ENCODE peak calls at places on chromosomes 6 and 20, in ten cellular contexts. One of them, this sample, is unnamed.

GRCh38 chr20:58084966-58085365 is 143.5 kb downstream of the ANKRD60 start:
- DNase-seq in B cell: no peak
- DNase-seq in ascending aorta: peak; percentile 15
- DNase-seq in cardiac fibroblast: no peak
- DNase-seq in GM10248: no peak
- DNase-seq in glutamatergic neuron: no peak
- DNase-seq in fibroblast of mammary gland: no peak
- DNase-seq in fibroblast of pulmonary artery: no peak
- DNase-seq in ovary: no peak
- DNase-seq in HepG2: no peak
- DNase-seq in this sample: no peak

GRCh38 chr6:112502348-112503130 is 155.4 kb downstream of the RFPL4B start:
- DNase-seq in B cell: no peak
- DNase-seq in ascending aorta: no peak
- DNase-seq in cardiac fibroblast: peak; percentile 28
- DNase-seq in GM10248: no peak
- DNase-seq in glutamatergic neuron: no peak
- DNase-seq in fibroblast of mammary gland: peak; percentile 26
- DNase-seq in fibroblast of pulmonary artery: peak; percentile 29
- DNase-seq in ovary: no peak
- DNase-seq in HepG2: no peak
- DNase-seq in this sample: no peak

GRCh38 chr20:15900443-15900842 is 672.8 kb downstream of the KIF16B start:
- DNase-seq in B cell: no peak
- DNase-seq in ascending aorta: no peak
- DNase-seq in cardiac fibroblast: no peak
- DNase-seq in GM10248: no peak
- DNase-seq in glutamatergic neuron: no peak
- DNase-seq in fibroblast of mammary gland: peak; percentile 5
- DNase-seq in fibroblast of pulmonary artery: no peak
- DNase-seq in ovary: no peak
- DNase-seq in HepG2: no peak
- DNase-seq in this sample: no peak

GRCh38 chr20:7606941-7607340 is 333.3 kb downstream of the HAO1 start:
- DNase-seq in B cell: no peak
- DNase-seq in ascending aorta: no peak
- DNase-seq in cardiac fibroblast: no peak
- DNase-seq in GM10248: no peak
- DNase-seq in glutamatergic neuron: no peak
- DNase-seq in fibroblast of mammary gland: no peak
- DNase-seq in fibroblast of pulmonary artery: no peak
- DNase-seq in ovary: no peak
- DNase-seq in HepG2: no peak
- DNase-seq in this sample: no peak

GRCh38 chr6:137779982-137780381 is 87.1 kb upstream of the TNFAIP3 start:
- DNase-seq in B cell: no peak
- DNase-seq in ascending aorta: no peak
- DNase-seq in cardiac fibroblast: no peak
- DNase-seq in GM10248: no peak
- DNase-seq in glutamatergic neuron: no peak
- DNase-seq in fibroblast of mammary gland: no peak
- DNase-seq in fibroblast of pulmonary artery: no peak
- DNase-seq in ovary: no peak
- DNase-seq in HepG2: no peak
- DNase-seq in this sample: no peak

GRCh38 chr6:135505648-135506047 is 8.1 kb upstream of the AHI1 start:
- DNase-seq in B cell: no peak
- DNase-seq in ascending aorta: no peak
- DNase-seq in cardiac fibroblast: no peak
- DNase-seq in GM10248: no peak
- DNase-seq in glutamatergic neuron: no peak
- DNase-seq in fibroblast of mammary gland: no peak
- DNase-seq in fibroblast of pulmonary artery: no peak
- DNase-seq in ovary: no peak
- DNase-seq in HepG2: no peak
- DNase-seq in this sample: no peak

GRCh38 chr6:34462561-34462971 is 3.3 kb upstream of the PACSIN1 start:
- DNase-seq in B cell: no peak
- DNase-seq in ascending aorta: no peak
- DNase-seq in cardiac fibroblast: peak; percentile 33
- DNase-seq in GM10248: no peak
- DNase-seq in glutamatergic neuron: peak; percentile 54
- DNase-seq in fibroblast of mammary gland: peak; percentile 12
- DNase-seq in fibroblast of pulmonary artery: peak; percentile 9
- DNase-seq in ovary: no peak
- DNase-seq in HepG2: peak; percentile 36
- DNase-seq in this sample: no peak

GRCh38 chr6:12476484-12476883 is 186.3 kb downstream of the EDN1 start:
- DNase-seq in B cell: no peak
- DNase-seq in ascending aorta: no peak
- DNase-seq in cardiac fibroblast: peak; percentile 25
- DNase-seq in GM10248: no peak
- DNase-seq in glutamatergic neuron: no peak
- DNase-seq in fibroblast of mammary gland: peak; percentile 14
- DNase-seq in fibroblast of pulmonary artery: no peak
- DNase-seq in ovary: no peak
- DNase-seq in HepG2: no peak
- DNase-seq in this sample: no peak

DNA sequence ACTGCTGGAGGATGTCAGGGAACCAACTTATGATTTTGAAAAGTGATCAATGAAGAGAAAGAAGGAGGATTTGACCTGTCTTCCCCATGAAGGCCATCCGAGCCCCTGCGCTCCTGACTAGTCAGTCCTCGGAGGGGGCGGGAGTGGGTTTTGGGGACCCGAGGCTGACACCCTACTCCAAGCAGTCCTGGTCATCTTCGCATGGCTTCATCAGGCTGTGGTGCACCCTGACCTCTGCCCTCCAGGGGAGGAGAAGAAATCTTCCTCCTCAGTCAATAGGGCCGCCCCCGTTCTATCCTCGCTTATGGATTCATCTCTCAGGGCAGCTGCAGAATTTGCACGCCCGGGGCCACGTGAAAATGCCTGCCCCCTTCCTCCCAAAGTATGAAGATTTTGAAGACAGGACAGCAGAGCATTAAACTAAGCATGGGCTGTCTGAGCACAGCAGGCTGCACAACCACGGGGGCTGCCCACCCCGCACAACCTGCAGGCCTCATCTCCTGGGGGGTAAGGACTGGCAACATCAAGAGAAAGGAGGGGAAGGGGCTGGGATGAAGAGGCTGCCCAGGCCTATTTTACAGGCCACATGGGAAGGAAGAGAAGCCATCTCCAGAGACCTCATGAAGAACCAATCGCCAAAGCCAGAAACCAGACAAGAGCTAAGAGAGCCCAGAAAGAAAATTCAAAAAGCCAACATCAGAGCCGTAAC is 138.1 kb upstream of the PHACTR3 start:
- DNase-seq in B cell: no peak
- DNase-seq in ascending aorta: no peak
- DNase-seq in cardiac fibroblast: no peak
- DNase-seq in GM10248: no peak
- DNase-seq in glutamatergic neuron: no peak
- DNase-seq in fibroblast of mammary gland: no peak
- DNase-seq in fibroblast of pulmonary artery: no peak
- DNase-seq in ovary: no peak
- DNase-seq in HepG2: no peak
- DNase-seq in this sample: no peak
- TF ChIP-seq CTCF in B cell: no peak
- TF ChIP-seq CTCF in ascending aorta: no peak
- TF ChIP-seq CTCF in cardiac fibroblast: no peak
- TF ChIP-seq CTCF in GM10248: no peak
- TF ChIP-seq CTCF in glutamatergic neuron: no peak
- TF ChIP-seq CTCF in fibroblast of mammary gland: no peak
- TF ChIP-seq CTCF in fibroblast of pulmonary artery: no peak
- TF ChIP-seq CTCF in ovary: no peak
- TF ChIP-seq CTCF in HepG2: no peak
- TF ChIP-seq CTCF in this sample: no peak

DNA sequence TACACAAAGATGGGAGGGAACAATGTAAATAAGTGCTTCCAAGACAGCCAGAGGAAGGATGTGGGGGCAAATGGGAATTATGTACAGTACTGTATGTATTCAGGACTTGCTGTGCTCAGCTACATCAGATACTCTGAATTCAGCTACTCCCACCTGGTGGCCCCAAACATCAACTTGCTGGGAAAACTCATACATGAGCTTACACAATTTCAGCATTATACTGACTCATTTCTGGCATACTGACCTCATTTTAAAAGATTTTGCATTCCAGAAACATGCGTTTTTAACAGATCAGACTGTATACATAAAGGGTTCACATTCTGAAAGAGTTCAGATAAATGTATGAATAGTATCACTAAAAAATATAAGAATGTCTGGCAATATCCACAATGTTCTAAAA is 59.7 kb downstream of the GPX5 start:
- DNase-seq in B cell: no peak
- DNase-seq in ascending aorta: no peak
- DNase-seq in cardiac fibroblast: peak; percentile 51
- DNase-seq in GM10248: no peak
- DNase-seq in glutamatergic neuron: no peak
- DNase-seq in fibroblast of mammary gland: peak; percentile 78
- DNase-seq in fibroblast of pulmonary artery: peak; percentile 85
- DNase-seq in ovary: no peak
- DNase-seq in HepG2: peak; percentile 55
- DNase-seq in this sample: no peak
- TF ChIP-seq CTCF in B cell: no peak
- TF ChIP-seq CTCF in ascending aorta: no peak
- TF ChIP-seq CTCF in cardiac fibroblast: peak; percentile 29
- TF ChIP-seq CTCF in GM10248: no peak
- TF ChIP-seq CTCF in glutamatergic neuron: no peak
- TF ChIP-seq CTCF in fibroblast of mammary gland: peak; percentile 30
- TF ChIP-seq CTCF in fibroblast of pulmonary artery: peak; percentile 40
- TF ChIP-seq CTCF in ovary: no peak
- TF ChIP-seq CTCF in HepG2: peak; percentile 53
- TF ChIP-seq CTCF in this sample: no peak

DNA sequence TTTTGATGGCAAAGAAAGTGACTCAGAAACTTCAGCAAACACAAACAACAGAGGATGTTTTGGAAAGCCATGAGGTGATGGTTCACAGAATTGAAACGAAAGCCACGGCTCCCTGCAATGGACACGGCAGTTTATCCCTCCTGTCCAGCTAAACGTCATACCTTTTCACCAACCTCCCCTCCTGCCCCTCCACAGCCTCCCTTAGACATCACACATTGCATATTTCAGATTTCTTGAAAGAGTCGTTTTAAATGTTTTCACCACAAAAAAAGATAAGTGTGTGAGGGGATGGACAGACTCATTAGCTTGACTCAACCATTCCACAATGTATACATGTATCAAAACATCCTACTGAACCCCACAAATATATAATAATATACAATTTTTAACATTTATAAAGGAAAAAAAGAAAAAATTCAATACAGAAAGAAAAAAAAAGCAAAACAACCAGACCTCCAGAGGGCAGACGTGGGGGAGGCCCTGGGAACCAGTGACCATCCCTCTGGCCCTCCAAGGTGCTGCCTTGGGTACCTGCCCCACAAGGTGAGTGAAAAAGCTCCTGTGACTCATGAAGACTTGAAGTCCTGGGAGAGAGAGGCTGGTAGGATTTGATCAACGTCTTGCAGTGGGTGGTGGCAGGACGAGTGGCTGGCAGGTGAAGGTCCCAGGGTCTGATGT is 117.2 kb upstream of the THBS2 start:
- DNase-seq in B cell: no peak
- DNase-seq in ascending aorta: no peak
- DNase-seq in cardiac fibroblast: no peak
- DNase-seq in GM10248: no peak
- DNase-seq in glutamatergic neuron: no peak
- DNase-seq in fibroblast of mammary gland: no peak
- DNase-seq in fibroblast of pulmonary artery: peak; percentile 10
- DNase-seq in ovary: no peak
- DNase-seq in HepG2: no peak
- DNase-seq in this sample: no peak
- TF ChIP-seq CTCF in B cell: no peak
- TF ChIP-seq CTCF in ascending aorta: no peak
- TF ChIP-seq CTCF in cardiac fibroblast: no peak
- TF ChIP-seq CTCF in GM10248: no peak
- TF ChIP-seq CTCF in glutamatergic neuron: no peak
- TF ChIP-seq CTCF in fibroblast of mammary gland: no peak
- TF ChIP-seq CTCF in fibroblast of pulmonary artery: no peak
- TF ChIP-seq CTCF in ovary: no peak
- TF ChIP-seq CTCF in HepG2: no peak
- TF ChIP-seq CTCF in this sample: no peak

GRCh38 chr6:37365791-37366190 is 12.0 kb downstream of the RNF8 start:
- DNase-seq in B cell: no peak
- DNase-seq in ascending aorta: no peak
- DNase-seq in cardiac fibroblast: peak; percentile 72
- DNase-seq in GM10248: no peak
- DNase-seq in glutamatergic neuron: no peak
- DNase-seq in fibroblast of mammary gland: peak; percentile 33
- DNase-seq in fibroblast of pulmonary artery: peak; percentile 71
- DNase-seq in ovary: no peak
- DNase-seq in HepG2: peak; percentile 42
- DNase-seq in this sample: no peak
- TF ChIP-seq CTCF in B cell: no peak
- TF ChIP-seq CTCF in ascending aorta: peak; percentile 58
- TF ChIP-seq CTCF in cardiac fibroblast: peak; percentile 33
- TF ChIP-seq CTCF in GM10248: peak; percentile 16
- TF ChIP-seq CTCF in glutamatergic neuron: no peak
- TF ChIP-seq CTCF in fibroblast of mammary gland: peak; percentile 22
- TF ChIP-seq CTCF in fibroblast of pulmonary artery: peak; percentile 41
- TF ChIP-seq CTCF in ovary: no peak
- TF ChIP-seq CTCF in HepG2: peak; percentile 55
- TF ChIP-seq CTCF in this sample: no peak

DNA sequence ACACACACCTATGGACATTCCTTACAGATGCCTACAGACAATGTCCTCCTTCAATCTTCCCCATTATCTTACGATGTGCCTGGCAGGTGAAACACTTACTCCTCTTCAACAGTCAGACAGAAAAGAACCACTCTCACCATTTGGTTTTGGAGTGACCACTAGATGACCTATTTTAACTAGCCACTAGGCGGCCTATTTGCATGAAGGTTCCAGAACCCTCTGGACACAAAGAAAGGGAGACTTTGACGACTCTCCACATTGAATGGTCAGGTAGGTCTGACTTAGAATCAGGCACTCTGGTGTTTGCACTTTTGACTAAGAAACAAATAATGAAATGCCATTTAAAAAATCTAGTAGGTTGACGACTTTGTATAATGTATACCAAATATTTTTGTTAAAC is 42.0 kb downstream of the PNLDC1 start:
- DNase-seq in B cell: no peak
- DNase-seq in ascending aorta: no peak
- DNase-seq in cardiac fibroblast: peak; percentile 22
- DNase-seq in GM10248: no peak
- DNase-seq in glutamatergic neuron: no peak
- DNase-seq in fibroblast of mammary gland: peak; percentile 22
- DNase-seq in fibroblast of pulmonary artery: peak; percentile 25
- DNase-seq in ovary: no peak
- DNase-seq in HepG2: peak; percentile 51
- DNase-seq in this sample: no peak
- TF ChIP-seq CTCF in B cell: no peak
- TF ChIP-seq CTCF in ascending aorta: no peak
- TF ChIP-seq CTCF in cardiac fibroblast: peak; percentile 53
- TF ChIP-seq CTCF in GM10248: no peak
- TF ChIP-seq CTCF in glutamatergic neuron: peak; percentile 45
- TF ChIP-seq CTCF in fibroblast of mammary gland: peak; percentile 49
- TF ChIP-seq CTCF in fibroblast of pulmonary artery: peak; percentile 51
- TF ChIP-seq CTCF in ovary: no peak
- TF ChIP-seq CTCF in HepG2: peak; percentile 48
- TF ChIP-seq CTCF in this sample: no peak

GRCh38 chr20:760751-761417 is 7.4 kb downstream of the SLC52A3 start:
- DNase-seq in B cell: no peak
- DNase-seq in ascending aorta: no peak
- DNase-seq in cardiac fibroblast: peak; percentile 18
- DNase-seq in GM10248: peak; percentile 75
- DNase-seq in glutamatergic neuron: peak; percentile 74
- DNase-seq in fibroblast of mammary gland: peak; percentile 13
- DNase-seq in fibroblast of pulmonary artery: peak; percentile 17
- DNase-seq in ovary: no peak
- DNase-seq in HepG2: peak; percentile 52
- DNase-seq in this sample: no peak
- TF ChIP-seq CTCF in B cell: peak; percentile 69
- TF ChIP-seq CTCF in ascending aorta: peak; percentile 30
- TF ChIP-seq CTCF in cardiac fibroblast: peak; percentile 83
- TF ChIP-seq CTCF in GM10248: peak; percentile 82
- TF ChIP-seq CTCF in glutamatergic neuron: peak; percentile 99
- TF ChIP-seq CTCF in fibroblast of mammary gland: peak; percentile 51
- TF ChIP-seq CTCF in fibroblast of pulmonary artery: peak; percentile 55
- TF ChIP-seq CTCF in ovary: no peak
- TF ChIP-seq CTCF in HepG2: peak; percentile 98
- TF ChIP-seq CTCF in this sample: peak; percentile 90

This sample was measured in CD14-positive monocyte.